ENCODE peak calls at places on chromosomes 12 and 14, in eight cellular contexts. P is fibroblast of mammary gland, Z is foreskin fibroblast, Y is K562, Q is tibial nerve, U is psoas muscle, N is cardiac muscle cell, G is bronchial epithelial cell. X is an unnamed sample.

GRCh38 chr14:105760691-105761344 is 234.4 kb downstream of the TMEM121 start:
- DNase-seq in P (no peak), Z (no peak), Y (no peak), Q (no peak), U (no peak), N (no peak), G (no peak), X (peak; percentile 62)

GRCh38 chr12:63276537-63277365 is 125.8 kb upstream of the AVPR1A start:
- DNase-seq in P (peak; percentile 31), Z (no peak), Y (peak; percentile 38), Q (peak; percentile 45), U (no peak), N (peak; percentile 15), G (peak; percentile 47), X (no peak)

GRCh38 chr12:67748761-67749075 is 100.2 kb downstream of the DYRK2 start:
- DNase-seq in P (peak; percentile 39), Z (no peak), Y (no peak), Q (no peak), U (no peak), N (no peak), G (peak; percentile 69), X (no peak)

GRCh38 chr12:75452675-75453330 is 27.8 kb upstream of the GLIPR1 start:
- DNase-seq in P (peak; percentile 62), Z (peak; percentile 51), Y (no peak), Q (no peak), U (no peak), N (peak; percentile 21), G (peak; percentile 74), X (no peak)

GRCh38 chr12:107917912-107918800 is 143.7 kb downstream of the ASCL4 start:
- DNase-seq in P (peak; percentile 24), Z (no peak), Y (peak; percentile 42), Q (no peak), U (no peak), N (peak; percentile 27), G (peak; percentile 53), X (no peak)

GRCh38 chr12:59444932-59445331 is 150.9 kb upstream of the SLC16A7 start:
- DNase-seq in P (peak; percentile 50), Z (no peak), Y (no peak), Q (no peak), U (no peak), N (peak; percentile 44), G (peak; percentile 20), X (no peak)

GRCh38 chr14:22383515-22384166 is 205.4 kb downstream of the DAD1 start:
- DNase-seq in P (no peak), Z (no peak), Y (no peak), Q (no peak), U (no peak), N (no peak), G (no peak), X (no peak)

GRCh38 chr14:60656755-60657608 is 7.7 kb upstream of the SIX1 start:
- DNase-seq in P (peak; percentile 69), Z (peak; percentile 79), Y (peak; percentile 10), Q (no peak), U (peak; percentile 88), N (peak; percentile 74), G (peak; percentile 38), X (no peak)

GRCh38 chr14:95649230-95649629 is 37.0 kb upstream of the TCL1B start:
- DNase-seq in P (no peak), Z (no peak), Y (no peak), Q (no peak), U (no peak), N (no peak), G (no peak), X (no peak)

GRCh38 chr14:54675236-54676125 is 108.6 kb downstream of the SAMD4A start:
- DNase-seq in P (no peak), Z (no peak), Y (no peak), Q (no peak), U (no peak), N (no peak), G (no peak), X (no peak)

GRCh38 chr12:123598522-123598921 is 3.4 kb upstream of the DDX55 start:
- DNase-seq in P (no peak), Z (no peak), Y (no peak), Q (no peak), U (no peak), N (no peak), G (no peak), X (no peak)

GRCh38 chr14:48690349-48690748 is 895.8 kb downstream of the RPS29 start:
- DNase-seq in P (no peak), Z (no peak), Y (no peak), Q (no peak), U (no peak), N (no peak), G (no peak), X (no peak)

GRCh38 chr14:21267431-21267845 is 1.8 kb downstream of the HNRNPC start:
- DNase-seq in P (peak; percentile 47), Z (no peak), Y (no peak), Q (no peak), U (no peak), N (peak; percentile 30), G (no peak), X (no peak)

GRCh38 chr14:68958553-68958952 is 20.5 kb downstream of the ACTN1 start:
- DNase-seq in P (no peak), Z (no peak), Y (no peak), Q (no peak), U (no peak), N (no peak), G (peak; percentile 50), X (no peak)

GRCh38 chr14:69501362-69501964 is 16.9 kb downstream of the PLEKHD1 start:
- DNase-seq in P (peak; percentile 2), Z (no peak), Y (no peak), Q (no peak), U (peak; percentile 89), N (peak; percentile 51), G (no peak), X (no peak)

GRCh38 chr14:93090826-93091583 is 24.7 kb downstream of the ITPK1 start:
- DNase-seq in P (no peak), Z (no peak), Y (no peak), Q (no peak), U (no peak), N (peak; percentile 31), G (no peak), X (no peak)

GRCh38 chr14:22792158-22792557 is 23.1 kb downstream of the SLC7A7 start:
- DNase-seq in P (no peak), Z (no peak), Y (no peak), Q (no peak), U (no peak), N (no peak), G (no peak), X (no peak)

GRCh38 chr12:125296701-125297100 is 231.5 kb downstream of the AACS start:
- DNase-seq in P (no peak), Z (no peak), Y (no peak), Q (no peak), U (no peak), N (no peak), G (no peak), X (no peak)

GRCh38 chr14:72962829-72963312 is 36.6 kb downstream of the DCAF4 start:
- DNase-seq in P (peak; percentile 96), Z (peak; percentile 84), Y (peak; percentile 67), Q (no peak), U (no peak), N (peak; percentile 73), G (peak; percentile 87), X (no peak)

GRCh38 chr14:52068741-52069616 is at the start of gene NID2:
- DNase-seq in P (peak; percentile 95), Z (peak; percentile 97), Y (no peak), Q (peak; percentile 85), U (peak; percentile 90), N (peak; percentile 98), G (peak; percentile 20), X (peak; percentile 91)
- H3K4me3 ChIP-seq in P (peak within 1 kb of the TSS; percentile 87), Z (peak within 1 kb of the TSS; percentile 79), Y (no peak within 1 kb of the TSS), Q (peak within 1 kb of the TSS; percentile 68), U (peak within 1 kb of the TSS; percentile 72), N (peak within 1 kb of the TSS; percentile 83), G (peak within 1 kb of the TSS; percentile 41), X (peak within 1 kb of the TSS; percentile 93)

GRCh38 chr12:52186135-52186840 is 5.5 kb downstream of the KRT80 start:
- DNase-seq in P (peak; percentile 70), Z (peak; percentile 75), Y (no peak), Q (no peak), U (no peak), N (peak; percentile 82), G (peak; percentile 82), X (no peak)
- TF ChIP-seq CTCF in P (no peak), Z (no peak), Y (no peak), Q (no peak), U (no peak), N (no peak), G (no peak), X (no peak)

DNA sequence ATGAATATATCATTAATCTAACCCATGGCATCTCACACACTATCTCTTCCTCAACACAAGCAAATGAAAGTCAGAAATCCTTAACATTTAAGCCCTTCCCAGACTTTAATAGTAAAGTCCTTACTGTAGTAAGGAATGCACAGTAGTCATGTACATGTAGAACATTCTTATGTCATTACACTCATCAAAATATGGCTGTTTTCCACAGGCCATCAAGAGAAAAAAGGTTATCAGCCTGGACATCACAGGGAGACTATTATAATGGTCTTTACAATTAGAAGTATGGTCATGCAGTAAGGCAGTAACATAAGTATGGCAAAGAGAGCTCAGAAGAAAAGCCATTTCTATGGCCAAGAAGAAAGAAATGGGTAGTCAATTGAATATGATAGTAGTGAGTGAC is 121.2 kb downstream of the SLC6A15 start:
- DNase-seq in P (no peak), Z (no peak), Y (no peak), Q (no peak), U (no peak), N (no peak), G (no peak), X (no peak)
- H3K4me3 ChIP-seq in P (no peak overlapping the region), Z (no peak overlapping the region), Y (no peak overlapping the region), Q (no peak overlapping the region), U (no peak overlapping the region), N (no peak overlapping the region), G (no peak overlapping the region), X (no peak overlapping the region)

DNA sequence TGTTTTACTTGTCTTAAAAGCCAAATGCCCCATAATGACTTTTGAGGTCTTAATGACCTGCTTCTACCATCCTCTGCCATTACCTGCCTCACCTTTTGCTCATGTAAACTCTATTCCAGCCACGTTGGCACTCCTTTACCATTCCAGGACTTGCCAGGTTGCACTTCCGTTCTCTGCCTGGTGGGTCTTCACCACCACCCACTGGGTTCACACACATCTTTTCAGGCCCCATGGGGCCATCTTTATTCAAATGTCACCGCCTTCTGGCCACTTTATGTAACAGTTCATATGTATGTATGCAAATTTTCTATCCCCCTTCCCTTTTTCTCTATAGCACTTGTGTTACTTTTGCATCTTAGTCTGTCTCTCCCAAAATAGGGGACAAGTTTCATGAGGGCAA is 57.7 kb downstream of the ATP2A2 start:
- DNase-seq in P (no peak), Z (no peak), Y (peak; percentile 27), Q (no peak), U (no peak), N (no peak), G (no peak), X (no peak)
- TF ChIP-seq CTCF in P (peak; percentile 12), Z (no peak), Y (peak; percentile 45), Q (no peak), U (no peak), N (peak; percentile 11), G (peak; percentile 5), X (no peak)